ENCODE peak calls at places on chromosomes 12 and 14, in nine cellular contexts. One of them, this sample, is unnamed.

GRCh38 chr12:130879781-130880389 is 8.0 kb downstream of the RAN start:
- DNase-seq in mucosa of gallbladder: no peak
- DNase-seq in erythroblast: no peak
- DNase-seq in NAMALWA: no peak
- DNase-seq in cardiac septum: peak
- DNase-seq in stimulated activated CD8-positive, alpha-beta memory T cell treated with anti-CD3 and anti-CD28 coated beads, Interleukin-4, amount 100 ng/mL, for 24 hours: no peak
- DNase-seq in pons: no peak
- DNase-seq in AG09319: no peak
- DNase-seq in C1 segment of cervical spinal cord: no peak
- DNase-seq in this sample: no peak

GRCh38 chr14:22387776-22388241 is 201.2 kb downstream of the DAD1 start:
- DNase-seq in mucosa of gallbladder: no peak
- DNase-seq in erythroblast: no peak
- DNase-seq in NAMALWA: no peak
- DNase-seq in cardiac septum: no peak
- DNase-seq in stimulated activated CD8-positive, alpha-beta memory T cell treated with anti-CD3 and anti-CD28 coated beads, Interleukin-4, amount 100 ng/mL, for 24 hours: no peak
- DNase-seq in pons: no peak
- DNase-seq in AG09319: no peak
- DNase-seq in C1 segment of cervical spinal cord: no peak
- DNase-seq in this sample: no peak

GRCh38 chr12:52896190-52897100 is 8.4 kb downstream of the KRT8 start:
- DNase-seq in mucosa of gallbladder: no peak
- DNase-seq in erythroblast: no peak
- DNase-seq in NAMALWA: no peak
- DNase-seq in cardiac septum: no peak
- DNase-seq in stimulated activated CD8-positive, alpha-beta memory T cell treated with anti-CD3 and anti-CD28 coated beads, Interleukin-4, amount 100 ng/mL, for 24 hours: no peak
- DNase-seq in pons: no peak
- DNase-seq in AG09319: no peak
- DNase-seq in C1 segment of cervical spinal cord: no peak
- DNase-seq in this sample: no peak

GRCh38 chr12:34604227-34604626 is 581.9 kb downstream of the ALG10 start:
- DNase-seq in mucosa of gallbladder: no peak
- DNase-seq in erythroblast: no peak
- DNase-seq in NAMALWA: no peak
- DNase-seq in cardiac septum: no peak
- DNase-seq in stimulated activated CD8-positive, alpha-beta memory T cell treated with anti-CD3 and anti-CD28 coated beads, Interleukin-4, amount 100 ng/mL, for 24 hours: no peak
- DNase-seq in pons: no peak
- DNase-seq in AG09319: no peak
- DNase-seq in C1 segment of cervical spinal cord: no peak
- DNase-seq in this sample: no peak

GRCh38 chr12:71665109-71665476 is 992 bp downstream of the THAP2 start:
- DNase-seq in mucosa of gallbladder: no peak
- DNase-seq in erythroblast: peak
- DNase-seq in NAMALWA: peak
- DNase-seq in cardiac septum: no peak
- DNase-seq in stimulated activated CD8-positive, alpha-beta memory T cell treated with anti-CD3 and anti-CD28 coated beads, Interleukin-4, amount 100 ng/mL, for 24 hours: no peak
- DNase-seq in pons: no peak
- DNase-seq in AG09319: no peak
- DNase-seq in C1 segment of cervical spinal cord: no peak
- DNase-seq in this sample: no peak

GRCh38 chr12:83945871-83946270 is 966.7 kb downstream of the SLC6A15 start:
- DNase-seq in mucosa of gallbladder: no peak
- DNase-seq in erythroblast: no peak
- DNase-seq in NAMALWA: no peak
- DNase-seq in cardiac septum: no peak
- DNase-seq in stimulated activated CD8-positive, alpha-beta memory T cell treated with anti-CD3 and anti-CD28 coated beads, Interleukin-4, amount 100 ng/mL, for 24 hours: no peak
- DNase-seq in pons: no peak
- DNase-seq in AG09319: peak
- DNase-seq in C1 segment of cervical spinal cord: no peak
- DNase-seq in this sample: no peak

GRCh38 chr14:53879747-53880146 is 76.9 kb downstream of the BMP4 start:
- DNase-seq in mucosa of gallbladder: no peak
- DNase-seq in erythroblast: no peak
- DNase-seq in NAMALWA: no peak
- DNase-seq in cardiac septum: no peak
- DNase-seq in stimulated activated CD8-positive, alpha-beta memory T cell treated with anti-CD3 and anti-CD28 coated beads, Interleukin-4, amount 100 ng/mL, for 24 hours: no peak
- DNase-seq in pons: no peak
- DNase-seq in AG09319: no peak
- DNase-seq in C1 segment of cervical spinal cord: no peak
- DNase-seq in this sample: no peak

GRCh38 chr14:35741345-35742031 is 67.6 kb downstream of the RALGAPA1 start:
- DNase-seq in mucosa of gallbladder: no peak
- DNase-seq in erythroblast: no peak
- DNase-seq in NAMALWA: no peak
- DNase-seq in cardiac septum: no peak
- DNase-seq in stimulated activated CD8-positive, alpha-beta memory T cell treated with anti-CD3 and anti-CD28 coated beads, Interleukin-4, amount 100 ng/mL, for 24 hours: no peak
- DNase-seq in pons: no peak
- DNase-seq in AG09319: no peak
- DNase-seq in C1 segment of cervical spinal cord: no peak
- DNase-seq in this sample: no peak

GRCh38 chr12:113348849-113349536 is 9.4 kb upstream of the PLBD2 start:
- DNase-seq in mucosa of gallbladder: no peak
- DNase-seq in erythroblast: no peak
- DNase-seq in NAMALWA: no peak
- DNase-seq in cardiac septum: no peak
- DNase-seq in stimulated activated CD8-positive, alpha-beta memory T cell treated with anti-CD3 and anti-CD28 coated beads, Interleukin-4, amount 100 ng/mL, for 24 hours: no peak
- DNase-seq in pons: no peak
- DNase-seq in AG09319: no peak
- DNase-seq in C1 segment of cervical spinal cord: no peak
- DNase-seq in this sample: no peak

GRCh38 chr14:21852061-21852664 is 178.5 kb upstream of the OR4E1 start:
- DNase-seq in mucosa of gallbladder: peak
- DNase-seq in erythroblast: peak
- DNase-seq in NAMALWA: peak
- DNase-seq in cardiac septum: no peak
- DNase-seq in stimulated activated CD8-positive, alpha-beta memory T cell treated with anti-CD3 and anti-CD28 coated beads, Interleukin-4, amount 100 ng/mL, for 24 hours: peak
- DNase-seq in pons: peak
- DNase-seq in AG09319: no peak
- DNase-seq in C1 segment of cervical spinal cord: peak
- DNase-seq in this sample: no peak

GRCh38 chr14:60753264-60754126 is 18.9 kb downstream of the MNAT1 start:
- DNase-seq in mucosa of gallbladder: peak
- DNase-seq in erythroblast: peak
- DNase-seq in NAMALWA: peak
- DNase-seq in cardiac septum: no peak
- DNase-seq in stimulated activated CD8-positive, alpha-beta memory T cell treated with anti-CD3 and anti-CD28 coated beads, Interleukin-4, amount 100 ng/mL, for 24 hours: peak
- DNase-seq in pons: no peak
- DNase-seq in AG09319: no peak
- DNase-seq in C1 segment of cervical spinal cord: no peak
- DNase-seq in this sample: peak

GRCh38 chr12:83823386-83824045 is 1089.1 kb downstream of the SLC6A15 start:
- DNase-seq in mucosa of gallbladder: peak
- DNase-seq in erythroblast: peak
- DNase-seq in NAMALWA: peak
- DNase-seq in cardiac septum: no peak
- DNase-seq in stimulated activated CD8-positive, alpha-beta memory T cell treated with anti-CD3 and anti-CD28 coated beads, Interleukin-4, amount 100 ng/mL, for 24 hours: no peak
- DNase-seq in pons: peak
- DNase-seq in AG09319: no peak
- DNase-seq in C1 segment of cervical spinal cord: peak
- DNase-seq in this sample: no peak

GRCh38 chr12:100398307-100398706 is 41.4 kb downstream of the SLC17A8 start:
- DNase-seq in mucosa of gallbladder: no peak
- DNase-seq in erythroblast: no peak
- DNase-seq in NAMALWA: no peak
- DNase-seq in cardiac septum: no peak
- DNase-seq in stimulated activated CD8-positive, alpha-beta memory T cell treated with anti-CD3 and anti-CD28 coated beads, Interleukin-4, amount 100 ng/mL, for 24 hours: no peak
- DNase-seq in pons: no peak
- DNase-seq in AG09319: no peak
- DNase-seq in C1 segment of cervical spinal cord: no peak
- DNase-seq in this sample: no peak

GRCh38 chr12:12333980-12334709 is 15.9 kb downstream of the MANSC1 start:
- DNase-seq in mucosa of gallbladder: peak
- DNase-seq in erythroblast: peak
- DNase-seq in NAMALWA: peak
- DNase-seq in cardiac septum: no peak
- DNase-seq in stimulated activated CD8-positive, alpha-beta memory T cell treated with anti-CD3 and anti-CD28 coated beads, Interleukin-4, amount 100 ng/mL, for 24 hours: peak
- DNase-seq in pons: peak
- DNase-seq in AG09319: no peak
- DNase-seq in C1 segment of cervical spinal cord: peak
- DNase-seq in this sample: peak

GRCh38 chr12:53299101-53299453 is 418 bp upstream of the MYG1 start:
- DNase-seq in mucosa of gallbladder: no peak
- DNase-seq in erythroblast: peak
- DNase-seq in NAMALWA: peak
- DNase-seq in cardiac septum: no peak
- DNase-seq in stimulated activated CD8-positive, alpha-beta memory T cell treated with anti-CD3 and anti-CD28 coated beads, Interleukin-4, amount 100 ng/mL, for 24 hours: peak
- DNase-seq in pons: no peak
- DNase-seq in AG09319: no peak
- DNase-seq in C1 segment of cervical spinal cord: no peak
- DNase-seq in this sample: no peak

GRCh38 chr14:61343471-61343870 is 22.1 kb downstream of the PRKCH start:
- DNase-seq in mucosa of gallbladder: no peak
- DNase-seq in erythroblast: no peak
- DNase-seq in NAMALWA: no peak
- DNase-seq in cardiac septum: no peak
- DNase-seq in stimulated activated CD8-positive, alpha-beta memory T cell treated with anti-CD3 and anti-CD28 coated beads, Interleukin-4, amount 100 ng/mL, for 24 hours: no peak
- DNase-seq in pons: no peak
- DNase-seq in AG09319: no peak
- DNase-seq in C1 segment of cervical spinal cord: no peak
- DNase-seq in this sample: no peak

GRCh38 chr12:12896261-12896660 is 4.9 kb downstream of the GPRC5A start:
- DNase-seq in mucosa of gallbladder: no peak
- DNase-seq in erythroblast: no peak
- DNase-seq in NAMALWA: no peak
- DNase-seq in cardiac septum: no peak
- DNase-seq in stimulated activated CD8-positive, alpha-beta memory T cell treated with anti-CD3 and anti-CD28 coated beads, Interleukin-4, amount 100 ng/mL, for 24 hours: no peak
- DNase-seq in pons: no peak
- DNase-seq in AG09319: no peak
- DNase-seq in C1 segment of cervical spinal cord: no peak
- DNase-seq in this sample: no peak

GRCh38 chr14:99322731-99323599 is 51.0 kb upstream of the BCL11B start:
- DNase-seq in mucosa of gallbladder: no peak
- DNase-seq in erythroblast: no peak
- DNase-seq in NAMALWA: no peak
- DNase-seq in cardiac septum: no peak
- DNase-seq in stimulated activated CD8-positive, alpha-beta memory T cell treated with anti-CD3 and anti-CD28 coated beads, Interleukin-4, amount 100 ng/mL, for 24 hours: no peak
- DNase-seq in pons: no peak
- DNase-seq in AG09319: no peak
- DNase-seq in C1 segment of cervical spinal cord: no peak
- DNase-seq in this sample: no peak

GRCh38 chr14:74620497-74620921 is 8.5 kb upstream of the LTBP2 start:
- DNase-seq in mucosa of gallbladder: no peak
- DNase-seq in erythroblast: peak
- DNase-seq in NAMALWA: no peak
- DNase-seq in cardiac septum: no peak
- DNase-seq in stimulated activated CD8-positive, alpha-beta memory T cell treated with anti-CD3 and anti-CD28 coated beads, Interleukin-4, amount 100 ng/mL, for 24 hours: no peak
- DNase-seq in pons: no peak
- DNase-seq in AG09319: peak
- DNase-seq in C1 segment of cervical spinal cord: no peak
- DNase-seq in this sample: no peak